ENCODE peak calls at places on chromosomes 2 and 18, in nine cellular contexts. E, O, N, Y, F, C, R, T and K are unnamed samples.

GRCh38 chr2:109402980-109403840 is 210.6 kb downstream of the SEPTIN10 start:
- DNase-seq in E (no peak), O (no peak), N (no peak), Y (no peak), F (peak), C (no peak), R (no peak), T (no peak), K (no peak)

GRCh38 chr18:36536426-36536825 is 238.9 kb downstream of the FHOD3 start:
- DNase-seq in E (no peak), O (no peak), N (no peak), Y (no peak), F (no peak), C (no peak), R (no peak), T (no peak), K (no peak)

GRCh38 chr2:159939946-159940345 is 122.5 kb downstream of the PLA2R1 start:
- DNase-seq in E (peak), O (no peak), N (no peak), Y (no peak), F (no peak), C (no peak), R (peak), T (peak), K (no peak)

GRCh38 chr2:144516981-144517824 is 2.7 kb downstream of the ZEB2 start:
- DNase-seq in E (peak), O (no peak), N (peak), Y (no peak), F (peak), C (peak), R (peak), T (peak), K (no peak)

GRCh38 chr18:49861659-49862058 is 48.3 kb upstream of the ACAA2 start:
- DNase-seq in E (peak), O (no peak), N (no peak), Y (no peak), F (no peak), C (no peak), R (peak), T (peak), K (no peak)

GRCh38 chr2:47520825-47521665 is 118.1 kb downstream of the MSH2 start:
- DNase-seq in E (peak), O (peak), N (peak), Y (no peak), F (peak), C (peak), R (peak), T (peak), K (peak)

GRCh38 chr2:109447251-109447661 is 166.5 kb downstream of the SEPTIN10 start:
- DNase-seq in E (no peak), O (no peak), N (peak), Y (no peak), F (no peak), C (no peak), R (peak), T (no peak), K (no peak)

GRCh38 chr2:24824966-24825882 is 32.0 kb downstream of the CENPO start:
- DNase-seq in E (peak), O (no peak), N (peak), Y (no peak), F (no peak), C (no peak), R (no peak), T (no peak), K (no peak)

GRCh38 chr18:50847192-50847591 is 27.4 kb upstream of the MRO start:
- DNase-seq in E (no peak), O (no peak), N (no peak), Y (no peak), F (no peak), C (no peak), R (peak), T (no peak), K (no peak)

GRCh38 chr2:216615298-216616082 is 17.7 kb upstream of the IGFBP2 start:
- DNase-seq in E (no peak), O (no peak), N (no peak), Y (no peak), F (no peak), C (no peak), R (no peak), T (no peak), K (no peak)

GRCh38 chr2:191049728-191050639 is 36.0 kb upstream of the STAT1 start:
- DNase-seq in E (no peak), O (no peak), N (no peak), Y (no peak), F (no peak), C (no peak), R (peak), T (no peak), K (no peak)

GRCh38 chr2:239660390-239661228 is 259.8 kb upstream of the HDAC4 start:
- DNase-seq in E (peak), O (no peak), N (no peak), Y (no peak), F (no peak), C (no peak), R (peak), T (no peak), K (no peak)

GRCh38 chr2:70094978-70095832 is 7.9 kb downstream of the PCBP1 start:
- DNase-seq in E (peak), O (peak), N (peak), Y (peak), F (no peak), C (no peak), R (peak), T (peak), K (no peak)

GRCh38 chr18:45241982-45242565 is 373.2 kb upstream of the SLC14A2 start:
- DNase-seq in E (no peak), O (no peak), N (no peak), Y (no peak), F (no peak), C (no peak), R (no peak), T (no peak), K (no peak)

GRCh38 chr2:190664240-190664639 is 15.4 kb downstream of the NAB1 start:
- DNase-seq in E (no peak), O (no peak), N (no peak), Y (no peak), F (no peak), C (no peak), R (peak), T (no peak), K (no peak)

GRCh38 chr2:6946722-6947121 is 29.5 kb downstream of the RNF144A start:
- DNase-seq in E (peak), O (no peak), N (no peak), Y (no peak), F (no peak), C (no peak), R (peak), T (no peak), K (no peak)

GRCh38 chr2:24452499-24452878 is 38.6 kb upstream of the NCOA1 start:
- DNase-seq in E (no peak), O (no peak), N (peak), Y (no peak), F (no peak), C (no peak), R (peak), T (no peak), K (no peak)

GRCh38 chr2:213722564-213722963 is 438.3 kb downstream of the SPAG16 start:
- DNase-seq in E (no peak), O (no peak), N (no peak), Y (no peak), F (no peak), C (no peak), R (peak), T (no peak), K (no peak)

GRCh38 chr2:144670080-144670479 is 150.2 kb upstream of the ZEB2 start:
- DNase-seq in E (no peak), O (no peak), N (no peak), Y (no peak), F (no peak), C (no peak), R (no peak), T (no peak), K (no peak)

GRCh38 chr18:9738266-9738969 is 30.3 kb downstream of the RAB31 start:
- DNase-seq in E (no peak), O (no peak), N (no peak), Y (no peak), F (no peak), C (no peak), R (no peak), T (no peak), K (no peak)

GRCh38 chr2:190860985-190861721 is 19.5 kb upstream of the GLS start:
- DNase-seq in E (no peak), O (no peak), N (no peak), Y (no peak), F (no peak), C (no peak), R (peak), T (no peak), K (no peak)

DNA sequence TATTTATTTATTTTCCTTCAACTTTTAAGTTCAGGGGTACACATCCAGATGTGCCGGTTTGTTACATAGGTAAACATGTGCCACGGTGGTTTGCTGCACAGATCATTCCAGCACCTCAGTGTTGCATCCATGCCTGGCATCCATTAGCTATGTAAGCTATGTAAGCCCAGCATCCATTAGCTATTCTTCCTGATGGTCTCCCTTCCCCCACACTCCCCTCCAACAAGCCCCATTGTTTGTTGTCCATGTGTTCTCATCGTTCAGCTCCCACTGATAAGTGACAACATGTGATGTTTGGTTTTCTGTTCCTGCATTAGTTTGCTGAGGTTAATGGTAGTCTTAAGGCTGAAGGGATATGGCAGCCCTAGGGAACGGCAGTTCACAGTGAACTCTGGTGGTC is 203.4 kb downstream of the CTNNA2 start:
- DNase-seq in E (no peak), O (no peak), N (no peak), Y (no peak), F (no peak), C (no peak), R (no peak), T (no peak), K (no peak)
- H3K27ac ChIP-seq in E (no peak), O (no peak), N (no peak), Y (no peak), F (no peak), C (no peak), R (no peak), T (no peak), K (no peak)

GRCh38 chr2:135183822-135184221 is 131.7 kb downstream of the RAB3GAP1 start:
- DNase-seq in E (peak), O (no peak), N (no peak), Y (no peak), F (no peak), C (no peak), R (no peak), T (no peak), K (no peak)

GRCh38 chr2:135182190-135182589 is 130.1 kb downstream of the RAB3GAP1 start:
- DNase-seq in E (no peak), O (no peak), N (no peak), Y (no peak), F (no peak), C (no peak), R (no peak), T (no peak), K (no peak)

GRCh38 chr2:135186054-135186453 is 134.0 kb downstream of the RAB3GAP1 start:
- DNase-seq in E (no peak), O (no peak), N (peak), Y (no peak), F (no peak), C (no peak), R (no peak), T (no peak), K (no peak)

GRCh38 chr2:135182601-135183000 is 130.5 kb downstream of the RAB3GAP1 start:
- DNase-seq in E (no peak), O (no peak), N (no peak), Y (no peak), F (no peak), C (no peak), R (no peak), T (no peak), K (no peak)
- H3K27ac ChIP-seq in E (no peak), O (no peak), N (no peak), Y (no peak), F (no peak), C (no peak), R (no peak), T (no peak), K (no peak)

GRCh38 chr2:85448840-85449588 is 30.5 kb downstream of the SH2D6 start:
- DNase-seq in E (no peak), O (no peak), N (no peak), Y (no peak), F (no peak), C (peak), R (no peak), T (no peak), K (no peak)

GRCh38 chr2:85444629-85445028 is 26.1 kb downstream of the SH2D6 start:
- DNase-seq in E (no peak), O (no peak), N (no peak), Y (no peak), F (no peak), C (no peak), R (peak), T (no peak), K (no peak)

GRCh38 chr2:85445316-85446295 is 27.1 kb downstream of the SH2D6 start:
- DNase-seq in E (no peak), O (no peak), N (peak), Y (no peak), F (no peak), C (peak), R (peak), T (no peak), K (peak)

GRCh38 chr2:85446296-85447221 is 28.0 kb downstream of the SH2D6 start:
- DNase-seq in E (no peak), O (no peak), N (no peak), Y (no peak), F (no peak), C (no peak), R (no peak), T (no peak), K (no peak)

GRCh38 chr2:85447222-85447585 is 28.7 kb downstream of the SH2D6 start:
- DNase-seq in E (no peak), O (no peak), N (no peak), Y (no peak), F (no peak), C (no peak), R (no peak), T (no peak), K (no peak)
- H3K27ac ChIP-seq in E (no peak), O (no peak), N (no peak), Y (no peak), F (no peak), C (no peak), R (no peak), T (no peak), K (peak)

DNA sequence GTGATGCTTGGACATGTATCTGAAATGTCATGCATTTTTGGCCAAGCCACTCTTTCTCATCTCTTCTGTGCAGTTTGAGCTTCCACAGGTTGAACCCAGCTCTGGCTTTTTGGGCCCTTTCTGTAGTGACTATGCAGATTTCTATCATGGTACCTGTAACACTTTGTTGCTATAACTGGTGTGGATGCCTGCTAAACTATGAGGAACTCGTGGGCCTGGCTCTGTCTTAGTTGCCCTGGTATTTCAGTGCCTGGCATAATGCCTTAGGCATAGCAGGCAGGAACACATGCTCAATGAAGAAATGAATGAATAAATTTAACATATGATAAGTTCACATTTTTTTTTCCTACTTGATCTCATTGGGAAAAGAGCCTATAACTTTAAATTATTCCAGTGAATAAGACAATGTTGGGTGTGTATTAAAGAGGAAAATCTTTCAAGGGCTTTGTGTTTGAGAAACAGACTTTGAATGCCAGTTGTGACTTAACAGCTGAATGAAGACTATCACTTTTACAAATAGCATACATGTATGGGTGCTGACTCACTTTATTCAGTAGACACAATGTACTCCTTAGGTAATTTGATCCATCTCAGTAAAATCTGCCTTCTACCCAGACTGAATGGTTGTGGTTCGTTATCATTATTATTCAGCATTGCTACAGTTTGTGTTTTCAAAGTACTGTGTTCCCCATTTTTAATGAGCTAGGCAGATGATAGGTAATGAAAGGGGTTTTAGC is 86.4 kb upstream of the MAP4K3 start:
- DNase-seq in E (peak), O (no peak), N (no peak), Y (no peak), F (no peak), C (no peak), R (peak), T (no peak), K (no peak)
- H3K27ac ChIP-seq in E (peak), O (peak), N (no peak), Y (no peak), F (no peak), C (no peak), R (peak), T (no peak), K (no peak)

GRCh38 chr2:120472031-120472430 is 126.1 kb downstream of the INHBB start:
- DNase-seq in E (peak), O (no peak), N (no peak), Y (no peak), F (no peak), C (no peak), R (no peak), T (no peak), K (no peak)

GRCh38 chr2:120470041-120470716 is 124.2 kb downstream of the INHBB start:
- DNase-seq in E (peak), O (peak), N (peak), Y (peak), F (peak), C (peak), R (peak), T (no peak), K (no peak)

GRCh38 chr2:120469486-120469885 is 123.5 kb downstream of the INHBB start:
- DNase-seq in E (no peak), O (no peak), N (peak), Y (no peak), F (no peak), C (peak), R (peak), T (no peak), K (no peak)

GRCh38 chr2:120470717-120471060 is 124.8 kb downstream of the INHBB start:
- DNase-seq in E (no peak), O (no peak), N (no peak), Y (no peak), F (no peak), C (no peak), R (peak), T (no peak), K (no peak)

GRCh38 chr2:120471166-120471565 is 125.2 kb downstream of the INHBB start:
- DNase-seq in E (no peak), O (no peak), N (no peak), Y (no peak), F (no peak), C (no peak), R (peak), T (no peak), K (no peak)
- H3K27ac ChIP-seq in E (peak), O (no peak), N (no peak), Y (peak), F (peak), C (no peak), R (peak), T (no peak), K (no peak)

GRCh38 chr2:121210691-121211090 is 74.3 kb downstream of the TFCP2L1 start:
- DNase-seq in E (peak), O (peak), N (peak), Y (no peak), F (peak), C (peak), R (no peak), T (no peak), K (no peak)

GRCh38 chr2:121211251-121211650 is 73.8 kb downstream of the TFCP2L1 start:
- DNase-seq in E (no peak), O (peak), N (no peak), Y (no peak), F (peak), C (no peak), R (no peak), T (no peak), K (no peak)

GRCh38 chr2:121213386-121213785 is 71.6 kb downstream of the TFCP2L1 start:
- DNase-seq in E (no peak), O (no peak), N (no peak), Y (no peak), F (peak), C (peak), R (no peak), T (no peak), K (no peak)

GRCh38 chr2:121212661-121213325 is 72.2 kb downstream of the TFCP2L1 start:
- DNase-seq in E (no peak), O (no peak), N (no peak), Y (no peak), F (peak), C (peak), R (no peak), T (no peak), K (no peak)

GRCh38 chr2:121211689-121212151 is 73.3 kb downstream of the TFCP2L1 start:
- DNase-seq in E (peak), O (no peak), N (no peak), Y (no peak), F (peak), C (peak), R (no peak), T (no peak), K (no peak)
- H3K27ac ChIP-seq in E (no peak), O (no peak), N (no peak), Y (peak), F (peak), C (peak), R (no peak), T (no peak), K (no peak)

DNA sequence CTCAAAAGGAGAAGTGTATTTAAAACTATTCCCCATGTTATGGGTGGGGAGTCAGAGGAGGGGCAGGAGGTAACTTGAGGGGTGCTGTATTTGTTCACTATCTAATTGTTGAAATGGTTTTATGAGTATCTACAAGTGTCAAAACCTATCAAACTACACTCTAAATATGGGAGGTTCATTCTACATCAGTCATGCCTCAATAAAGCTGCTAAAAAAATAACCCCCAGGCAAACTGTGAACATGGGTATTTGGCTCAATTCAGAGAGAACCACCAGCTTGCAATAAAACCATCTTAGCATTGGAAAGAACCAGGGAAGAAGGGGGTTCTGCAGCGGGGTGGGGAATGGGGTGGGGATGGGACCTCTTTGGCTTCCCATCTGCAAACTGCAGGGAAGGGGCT is 176.0 kb upstream of the SMAD2 start:
- DNase-seq in E (no peak), O (no peak), N (no peak), Y (no peak), F (no peak), C (no peak), R (no peak), T (no peak), K (no peak)
- H3K27ac ChIP-seq in E (no peak), O (no peak), N (no peak), Y (peak), F (no peak), C (no peak), R (no peak), T (no peak), K (no peak)

DNA sequence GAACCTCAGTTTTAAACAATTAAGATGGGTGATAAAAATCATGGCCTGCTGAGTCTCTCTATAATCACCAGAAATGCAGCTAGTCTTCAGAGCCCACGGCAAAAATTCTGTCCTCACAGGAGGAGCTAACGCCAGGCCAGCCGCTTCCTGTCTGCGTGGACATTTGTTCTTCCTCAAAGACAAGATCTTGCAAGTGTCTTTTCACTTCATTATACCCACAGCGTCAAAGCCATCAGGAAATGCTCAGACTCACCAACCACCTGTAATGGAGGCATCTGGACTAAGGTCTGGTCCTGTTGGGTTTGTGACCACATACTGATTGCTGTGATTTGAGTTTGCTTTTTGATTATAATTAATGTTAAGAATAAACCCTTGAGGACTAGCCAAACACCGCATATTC is 473.8 kb upstream of the MC4R start:
- DNase-seq in E (no peak), O (no peak), N (peak), Y (no peak), F (no peak), C (no peak), R (no peak), T (no peak), K (no peak)
- H3K27ac ChIP-seq in E (no peak), O (no peak), N (no peak), Y (no peak), F (no peak), C (no peak), R (no peak), T (no peak), K (no peak)

GRCh38 chr2:26614205-26615128 is 26.7 kb downstream of the CIB4 start:
- DNase-seq in E (no peak), O (no peak), N (no peak), Y (no peak), F (no peak), C (no peak), R (no peak), T (no peak), K (no peak)
- H3K27ac ChIP-seq in E (no peak), O (no peak), N (no peak), Y (no peak), F (no peak), C (no peak), R (no peak), T (no peak), K (no peak)